ENCODE peak calls at places on chromosomes 4 and X, in four cellular contexts. Z, R, A and M are unnamed samples.

GRCh38 chrX:21907250-21907649 is 33.3 kb upstream of the SMS start:
- DNase-seq in R (no peak), Z (no peak), A (no peak), M (no peak)

GRCh38 chr4:113407409-113407808 is 354.1 kb downstream of the CAMK2D start:
- DNase-seq in Z (no peak), R (no peak), A (no peak), M (no peak)

GRCh38 chr4:155529197-155529596 is 137.5 kb upstream of the GUCY1A1 start:
- DNase-seq in R (no peak), Z (no peak), A (no peak), M (no peak)

GRCh38 chrX:6383911-6384310 is 151.0 kb downstream of the VCX3A start:
- DNase-seq in A (no peak), Z (no peak), R (no peak), M (no peak)

GRCh38 chrX:154516655-154517100 is 646 bp upstream of the FAM3A start:
- DNase-seq in Z (no peak), R (no peak), A (no peak), M (no peak)

GRCh38 chr4:173269280-173269679 is 64.9 kb downstream of the HMGB2 start:
- DNase-seq in Z (no peak), A (peak), R (no peak), M (no peak)

GRCh38 chr4:40550900-40551546 is 78.6 kb downstream of the RBM47 start:
- DNase-seq in R (peak), Z (peak), A (no peak), M (no peak)

GRCh38 chr4:47120783-47121182 is 89.4 kb downstream of the GABRB1 start:
- DNase-seq in Z (no peak), R (no peak), A (no peak), M (no peak)

GRCh38 chr4:99276454-99276853 is 14.3 kb downstream of the ADH1A start:
- DNase-seq in R (no peak), A (no peak), Z (no peak), M (no peak)

GRCh38 chr4:145012841-145013240 is 85.2 kb downstream of the ANAPC10 start:
- DNase-seq in A (no peak), R (peak), Z (no peak), M (no peak)

GRCh38 chr4:84237008-84237407 is 262.1 kb downstream of the NKX6-1 start:
- DNase-seq in A (no peak), R (no peak), Z (no peak), M (no peak)

GRCh38 chrX:10239611-10240064 is 82.9 kb downstream of the CLCN4 start:
- DNase-seq in A (no peak), Z (no peak), R (no peak), M (no peak)

GRCh38 chr4:36394352-36394903 is 113.0 kb downstream of the DTHD1 start:
- DNase-seq in R (peak), Z (peak), A (no peak), M (no peak)

GRCh38 chr4:125750827-125751466 is 436.2 kb downstream of the FAT4 start:
- DNase-seq in R (peak), A (no peak), Z (no peak), M (peak)

GRCh38 chrX:4825550-4825949 is 1112.1 kb upstream of the PRKX start:
- DNase-seq in A (no peak), R (no peak), Z (no peak), M (no peak)

DNA sequence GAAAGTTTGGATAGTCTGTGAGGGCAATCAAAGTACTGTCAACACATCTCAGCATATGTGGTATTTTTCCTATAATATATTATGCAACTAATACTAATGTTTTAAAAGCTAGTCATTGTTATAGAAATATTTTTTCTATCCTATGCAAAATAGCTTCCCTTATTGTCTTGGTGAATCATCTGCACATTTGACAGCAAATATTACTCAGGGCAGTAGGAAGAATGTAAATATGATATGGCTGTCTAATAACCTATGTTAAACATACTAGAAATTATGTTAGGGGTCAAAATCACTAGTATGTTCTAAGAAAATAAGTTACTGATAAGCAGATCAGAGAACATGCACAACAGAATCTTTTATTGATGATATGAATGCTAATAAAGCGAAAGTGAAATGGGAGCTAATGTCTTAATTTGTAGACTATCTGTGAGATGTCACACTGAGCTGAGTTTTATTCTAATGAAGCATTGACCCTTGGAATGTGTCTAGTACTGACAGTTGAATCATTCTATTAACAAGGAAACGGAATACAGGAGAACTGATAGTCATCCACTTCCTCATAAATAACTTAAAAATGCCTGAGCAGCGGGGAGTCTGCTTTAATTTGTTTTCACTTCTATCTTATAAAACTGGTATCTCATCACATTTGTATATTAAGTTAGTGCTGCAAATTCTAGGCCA is 440.1 kb upstream of the AADAT start:
- DNase-seq in R (no peak), A (no peak), Z (no peak), M (no peak)
- TF ChIP-seq SP1 in R (no peak), A (no peak), Z (no peak), M (no peak)

GRCh38 chr4:22410645-22411247 is 105.1 kb downstream of the ADGRA3 start:
- DNase-seq in R (peak), Z (no peak), A (no peak), M (no peak)
- TF ChIP-seq BHLHE40 in R (no peak), Z (no peak), A (no peak), M (no peak)

DNA sequence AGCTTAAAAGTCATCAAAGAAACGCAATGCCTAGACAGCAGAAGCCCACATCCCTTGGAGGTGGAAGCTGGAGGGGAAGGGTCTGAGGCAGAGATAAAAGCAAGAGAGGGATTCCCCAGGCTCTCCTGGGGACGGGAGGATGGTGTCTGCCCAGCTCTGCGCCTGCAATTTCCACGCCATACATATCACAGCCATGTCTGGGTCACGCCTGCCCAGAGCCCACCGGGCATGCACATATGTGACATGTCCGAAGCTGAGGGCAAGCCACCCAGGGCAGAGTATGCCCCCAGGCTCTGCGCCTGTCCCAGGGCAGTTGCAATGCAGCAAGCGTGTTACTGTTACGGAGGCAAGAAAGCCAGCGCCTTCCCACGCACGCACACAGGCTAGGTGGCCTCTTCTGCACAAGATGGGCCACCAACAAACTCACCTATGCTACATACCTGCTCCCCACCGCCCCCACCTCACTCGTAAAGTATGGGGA is 1.2 kb downstream of the FGF13 start:
- DNase-seq in A (no peak), Z (no peak), R (no peak), M (peak)
- TF ChIP-seq FOXM1 in A (no peak), Z (no peak), R (no peak), M (no peak)

GRCh38 chr4:75990129-75990528 is 616 bp downstream of the SDAD1 start:
- DNase-seq in Z (no peak), A (peak), R (peak), M (no peak)

GRCh38 chr4:75980576-75980975 is 10.2 kb downstream of the SDAD1 start:
- DNase-seq in A (no peak), Z (no peak), R (no peak), M (no peak)

GRCh38 chr4:75985116-75985515 is 5.6 kb downstream of the SDAD1 start:
- DNase-seq in A (no peak), R (no peak), Z (no peak), M (no peak)
- TF ChIP-seq SP1 in A (no peak), R (no peak), Z (no peak), M (no peak)

DNA sequence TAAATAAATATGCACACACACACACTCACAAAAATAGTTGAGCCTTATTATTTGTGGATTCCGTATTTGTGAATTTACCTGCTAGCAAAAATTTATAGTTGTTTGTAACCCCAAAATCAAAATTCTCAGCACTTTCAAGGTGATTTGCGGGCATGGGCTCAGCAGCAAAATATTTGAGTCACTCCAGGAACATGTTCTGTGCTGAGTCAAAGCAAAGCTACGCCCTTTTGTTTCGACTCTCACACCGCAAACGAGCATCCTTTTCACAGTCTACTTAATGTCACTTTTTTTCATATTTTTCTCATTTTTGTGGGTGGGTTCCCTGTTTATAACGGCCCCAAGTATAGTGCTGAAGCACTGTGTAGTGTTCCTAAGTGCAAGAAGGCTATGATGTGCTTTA is 723.0 kb upstream of the AGA start:
- DNase-seq in A (no peak), R (no peak), Z (no peak), M (no peak)
- TF ChIP-seq BHLHE40 in A (no peak), R (no peak), Z (no peak), M (no peak)